ENCODE peak calls at places on chromosomes 1 and 21, in nine cellular contexts. One of them, this sample, is unnamed.

GRCh38 chr1:59499273-59499955 is 202.5 kb downstream of the FGGY start:
- DNase-seq in RWPE1: peak; percentile 37
- DNase-seq in AG20443: no peak
- DNase-seq in T-helper 2 cell: no peak
- DNase-seq in HFFc6: no peak
- DNase-seq in A549: no peak
- DNase-seq in NCI-H1694 treated with DMSO at 0.1 percent for 48 hours: no peak
- DNase-seq in fibroblast of the conjunctiva: no peak
- DNase-seq in activated T-helper 1 cell treated with Interleukin-2 at 50 U/mL for 16 hours: no peak
- DNase-seq in this sample: no peak

GRCh38 chr1:230208619-230209261 is 141.7 kb downstream of the GALNT2 start:
- DNase-seq in RWPE1: no peak
- DNase-seq in AG20443: no peak
- DNase-seq in T-helper 2 cell: peak; percentile 20
- DNase-seq in HFFc6: no peak
- DNase-seq in A549: no peak
- DNase-seq in NCI-H1694 treated with DMSO at 0.1 percent for 48 hours: no peak
- DNase-seq in fibroblast of the conjunctiva: no peak
- DNase-seq in activated T-helper 1 cell treated with Interleukin-2 at 50 U/mL for 16 hours: no peak
- DNase-seq in this sample: no peak

GRCh38 chr1:229822026-229822425 is 196.0 kb downstream of the URB2 start:
- DNase-seq in RWPE1: no peak
- DNase-seq in AG20443: no peak
- DNase-seq in T-helper 2 cell: no peak
- DNase-seq in HFFc6: no peak
- DNase-seq in A549: no peak
- DNase-seq in NCI-H1694 treated with DMSO at 0.1 percent for 48 hours: no peak
- DNase-seq in fibroblast of the conjunctiva: no peak
- DNase-seq in activated T-helper 1 cell treated with Interleukin-2 at 50 U/mL for 16 hours: no peak
- DNase-seq in this sample: no peak

GRCh38 chr1:41322835-41323234 is 38.4 kb upstream of the FOXO6 start:
- DNase-seq in RWPE1: peak; percentile 60
- DNase-seq in AG20443: peak; percentile 60
- DNase-seq in T-helper 2 cell: no peak
- DNase-seq in HFFc6: peak; percentile 10
- DNase-seq in A549: peak; percentile 55
- DNase-seq in NCI-H1694 treated with DMSO at 0.1 percent for 48 hours: peak; percentile 39
- DNase-seq in fibroblast of the conjunctiva: no peak
- DNase-seq in activated T-helper 1 cell treated with Interleukin-2 at 50 U/mL for 16 hours: no peak
- DNase-seq in this sample: no peak

GRCh38 chr1:53967409-53968124 is 21.4 kb downstream of the LRRC42 start:
- DNase-seq in RWPE1: no peak
- DNase-seq in AG20443: no peak
- DNase-seq in T-helper 2 cell: no peak
- DNase-seq in HFFc6: no peak
- DNase-seq in A549: no peak
- DNase-seq in NCI-H1694 treated with DMSO at 0.1 percent for 48 hours: no peak
- DNase-seq in fibroblast of the conjunctiva: no peak
- DNase-seq in activated T-helper 1 cell treated with Interleukin-2 at 50 U/mL for 16 hours: no peak
- DNase-seq in this sample: no peak

GRCh38 chr1:115251340-115251748 is 86.7 kb downstream of the NGF start:
- DNase-seq in RWPE1: no peak
- DNase-seq in AG20443: no peak
- DNase-seq in T-helper 2 cell: no peak
- DNase-seq in HFFc6: peak; percentile 72
- DNase-seq in A549: no peak
- DNase-seq in NCI-H1694 treated with DMSO at 0.1 percent for 48 hours: no peak
- DNase-seq in fibroblast of the conjunctiva: no peak
- DNase-seq in activated T-helper 1 cell treated with Interleukin-2 at 50 U/mL for 16 hours: no peak
- DNase-seq in this sample: no peak

GRCh38 chr1:28898267-28898955 is 16.0 kb upstream of the EPB41 start:
- DNase-seq in RWPE1: no peak
- DNase-seq in AG20443: no peak
- DNase-seq in T-helper 2 cell: no peak
- DNase-seq in HFFc6: no peak
- DNase-seq in A549: no peak
- DNase-seq in NCI-H1694 treated with DMSO at 0.1 percent for 48 hours: no peak
- DNase-seq in fibroblast of the conjunctiva: no peak
- DNase-seq in activated T-helper 1 cell treated with Interleukin-2 at 50 U/mL for 16 hours: no peak
- DNase-seq in this sample: no peak

GRCh38 chr1:175152006-175152652 is 40.4 kb downstream of the KIAA0040 start:
- DNase-seq in RWPE1: peak; percentile 64
- DNase-seq in AG20443: peak; percentile 76
- DNase-seq in T-helper 2 cell: peak; percentile 23
- DNase-seq in HFFc6: peak; percentile 21
- DNase-seq in A549: peak; percentile 38
- DNase-seq in NCI-H1694 treated with DMSO at 0.1 percent for 48 hours: peak; percentile 48
- DNase-seq in fibroblast of the conjunctiva: peak; percentile 9
- DNase-seq in activated T-helper 1 cell treated with Interleukin-2 at 50 U/mL for 16 hours: peak; percentile 50
- DNase-seq in this sample: peak; percentile 78

GRCh38 chr1:115952547-115952946 is 23.8 kb upstream of the SLC22A15 start:
- DNase-seq in RWPE1: no peak
- DNase-seq in AG20443: no peak
- DNase-seq in T-helper 2 cell: no peak
- DNase-seq in HFFc6: no peak
- DNase-seq in A549: no peak
- DNase-seq in NCI-H1694 treated with DMSO at 0.1 percent for 48 hours: no peak
- DNase-seq in fibroblast of the conjunctiva: no peak
- DNase-seq in activated T-helper 1 cell treated with Interleukin-2 at 50 U/mL for 16 hours: no peak
- DNase-seq in this sample: no peak

GRCh38 chr21:44400791-44401385 is 47.5 kb downstream of the TRPM2 start:
- DNase-seq in RWPE1: no peak
- DNase-seq in AG20443: peak; percentile 10
- DNase-seq in T-helper 2 cell: no peak
- DNase-seq in HFFc6: no peak
- DNase-seq in A549: no peak
- DNase-seq in NCI-H1694 treated with DMSO at 0.1 percent for 48 hours: no peak
- DNase-seq in fibroblast of the conjunctiva: no peak
- DNase-seq in activated T-helper 1 cell treated with Interleukin-2 at 50 U/mL for 16 hours: no peak
- DNase-seq in this sample: no peak

GRCh38 chr21:40120944-40121575 is 253.8 kb downstream of the PCP4 start:
- DNase-seq in RWPE1: no peak
- DNase-seq in AG20443: no peak
- DNase-seq in T-helper 2 cell: no peak
- DNase-seq in HFFc6: peak; percentile 4
- DNase-seq in A549: peak; percentile 11
- DNase-seq in NCI-H1694 treated with DMSO at 0.1 percent for 48 hours: peak; percentile 84
- DNase-seq in fibroblast of the conjunctiva: no peak
- DNase-seq in activated T-helper 1 cell treated with Interleukin-2 at 50 U/mL for 16 hours: no peak
- DNase-seq in this sample: no peak

GRCh38 chr1:79825551-79825950 is 819.0 kb upstream of the ADGRL4 start:
- DNase-seq in RWPE1: no peak
- DNase-seq in AG20443: no peak
- DNase-seq in T-helper 2 cell: no peak
- DNase-seq in HFFc6: no peak
- DNase-seq in A549: no peak
- DNase-seq in NCI-H1694 treated with DMSO at 0.1 percent for 48 hours: no peak
- DNase-seq in fibroblast of the conjunctiva: no peak
- DNase-seq in activated T-helper 1 cell treated with Interleukin-2 at 50 U/mL for 16 hours: no peak
- DNase-seq in this sample: no peak

GRCh38 chr1:9436258-9436657 is 103.0 kb upstream of the SLC25A33 start:
- DNase-seq in RWPE1: no peak
- DNase-seq in AG20443: no peak
- DNase-seq in T-helper 2 cell: no peak
- DNase-seq in HFFc6: no peak
- DNase-seq in A549: peak; percentile 41
- DNase-seq in NCI-H1694 treated with DMSO at 0.1 percent for 48 hours: no peak
- DNase-seq in fibroblast of the conjunctiva: no peak
- DNase-seq in activated T-helper 1 cell treated with Interleukin-2 at 50 U/mL for 16 hours: no peak
- DNase-seq in this sample: no peak

GRCh38 chr1:111633736-111634135 is 14.1 kb downstream of the RAP1A start:
- DNase-seq in RWPE1: no peak
- DNase-seq in AG20443: no peak
- DNase-seq in T-helper 2 cell: no peak
- DNase-seq in HFFc6: no peak
- DNase-seq in A549: no peak
- DNase-seq in NCI-H1694 treated with DMSO at 0.1 percent for 48 hours: no peak
- DNase-seq in fibroblast of the conjunctiva: no peak
- DNase-seq in activated T-helper 1 cell treated with Interleukin-2 at 50 U/mL for 16 hours: no peak
- DNase-seq in this sample: no peak

GRCh38 chr1:51644533-51645197 is 27.8 kb downstream of the OSBPL9 start:
- DNase-seq in RWPE1: peak; percentile 73
- DNase-seq in AG20443: peak; percentile 67
- DNase-seq in T-helper 2 cell: no peak
- DNase-seq in HFFc6: peak; percentile 73
- DNase-seq in A549: peak; percentile 63
- DNase-seq in NCI-H1694 treated with DMSO at 0.1 percent for 48 hours: no peak
- DNase-seq in fibroblast of the conjunctiva: peak; percentile 6
- DNase-seq in activated T-helper 1 cell treated with Interleukin-2 at 50 U/mL for 16 hours: no peak
- DNase-seq in this sample: peak; percentile 71

GRCh38 chr1:26081267-26082019 is 14.0 kb upstream of the TRIM63 start:
- DNase-seq in RWPE1: no peak
- DNase-seq in AG20443: no peak
- DNase-seq in T-helper 2 cell: no peak
- DNase-seq in HFFc6: no peak
- DNase-seq in A549: no peak
- DNase-seq in NCI-H1694 treated with DMSO at 0.1 percent for 48 hours: no peak
- DNase-seq in fibroblast of the conjunctiva: no peak
- DNase-seq in activated T-helper 1 cell treated with Interleukin-2 at 50 U/mL for 16 hours: no peak
- DNase-seq in this sample: no peak

GRCh38 chr1:152052606-152053005 is 15.8 kb upstream of the S100A11 start:
- DNase-seq in RWPE1: peak; percentile 83
- DNase-seq in AG20443: peak; percentile 85
- DNase-seq in T-helper 2 cell: peak; percentile 59
- DNase-seq in HFFc6: peak; percentile 60
- DNase-seq in A549: peak; percentile 83
- DNase-seq in NCI-H1694 treated with DMSO at 0.1 percent for 48 hours: peak; percentile 89
- DNase-seq in fibroblast of the conjunctiva: peak; percentile 63
- DNase-seq in activated T-helper 1 cell treated with Interleukin-2 at 50 U/mL for 16 hours: peak; percentile 71
- DNase-seq in this sample: peak; percentile 83

GRCh38 chr1:169484107-169484506 is 1.6 kb downstream of the SLC19A2 start:
- DNase-seq in RWPE1: peak; percentile 45
- DNase-seq in AG20443: no peak
- DNase-seq in T-helper 2 cell: no peak
- DNase-seq in HFFc6: no peak
- DNase-seq in A549: no peak
- DNase-seq in NCI-H1694 treated with DMSO at 0.1 percent for 48 hours: no peak
- DNase-seq in fibroblast of the conjunctiva: no peak
- DNase-seq in activated T-helper 1 cell treated with Interleukin-2 at 50 U/mL for 16 hours: no peak
- DNase-seq in this sample: no peak

GRCh38 chr1:205576805-205577761 is 54.7 kb downstream of the ELK4 start:
- DNase-seq in RWPE1: no peak
- DNase-seq in AG20443: no peak
- DNase-seq in T-helper 2 cell: no peak
- DNase-seq in HFFc6: no peak
- DNase-seq in A549: peak; percentile 15
- DNase-seq in NCI-H1694 treated with DMSO at 0.1 percent for 48 hours: no peak
- DNase-seq in fibroblast of the conjunctiva: no peak
- DNase-seq in activated T-helper 1 cell treated with Interleukin-2 at 50 U/mL for 16 hours: no peak
- DNase-seq in this sample: no peak

This sample was measured in GM03348.